ENCODE peak calls at places on chromosomes 3 and 15, in eight cellular contexts. I, U, F, B, H, O, Q and J are unnamed samples.

GRCh38 chr3:14266361-14266760 is 87.7 kb downstream of the LSM3 start:
- DNase-seq in I (peak; percentile 55), U (peak; percentile 93), F (no peak), B (no peak), H (no peak), O (no peak), Q (peak; percentile 77), J (peak; percentile 53)

GRCh38 chr3:72039677-72040076 is 254.7 kb upstream of the PROK2 start:
- DNase-seq in I (no peak), U (no peak), F (no peak), B (no peak), H (no peak), O (no peak), Q (no peak), J (no peak)

GRCh38 chr3:126358038-126358815 is 1.0 kb upstream of the KLF15 start:
- DNase-seq in I (no peak), U (no peak), F (peak; percentile 78), B (peak; percentile 73), H (no peak), O (no peak), Q (peak; percentile 51), J (no peak)

GRCh38 chr3:98010194-98010882 is 24.8 kb downstream of the GABRR3 start:
- DNase-seq in I (no peak), U (no peak), F (peak; percentile 22), B (no peak), H (no peak), O (no peak), Q (no peak), J (no peak)

GRCh38 chr15:94972314-94972713 is 741.0 kb downstream of the MCTP2 start:
- DNase-seq in I (no peak), U (peak; percentile 15), F (peak; percentile 25), B (no peak), H (no peak), O (no peak), Q (no peak), J (no peak)

GRCh38 chr15:33091983-33092688 is 102.4 kb downstream of the FMN1 start:
- DNase-seq in I (no peak), U (no peak), F (no peak), B (no peak), H (no peak), O (no peak), Q (no peak), J (no peak)

GRCh38 chr3:179681492-179682263 is 28.8 kb downstream of the USP13 start:
- DNase-seq in I (no peak), U (no peak), F (no peak), B (no peak), H (no peak), O (no peak), Q (no peak), J (no peak)

GRCh38 chr3:50189274-50189673 is 2.1 kb upstream of the GNAT1 start:
- DNase-seq in I (peak; percentile 70), U (peak; percentile 72), F (peak; percentile 92), B (peak; percentile 71), H (no peak), O (peak; percentile 77), Q (peak; percentile 91), J (peak; percentile 64)

GRCh38 chr3:149369991-149370866 is 7.2 kb downstream of the TM4SF1 start:
- DNase-seq in I (no peak), U (no peak), F (peak; percentile 60), B (no peak), H (no peak), O (no peak), Q (no peak), J (no peak)

GRCh38 chr3:98814799-98815450 is 51.8 kb downstream of the ST3GAL6 start:
- DNase-seq in I (no peak), U (peak; percentile 79), F (no peak), B (no peak), H (no peak), O (no peak), Q (no peak), J (no peak)

GRCh38 chr3:189272500-189273119 is 100.8 kb downstream of the TPRG1 start:
- DNase-seq in I (no peak), U (no peak), F (peak; percentile 75), B (no peak), H (peak; percentile 28), O (no peak), Q (no peak), J (no peak)

GRCh38 chr3:8204846-8205624 is 296.6 kb upstream of the LMCD1 start:
- DNase-seq in I (no peak), U (peak; percentile 36), F (no peak), B (no peak), H (no peak), O (no peak), Q (no peak), J (no peak)

GRCh38 chr3:5011555-5012256 is 32.5 kb downstream of the BHLHE40 start:
- DNase-seq in I (no peak), U (no peak), F (no peak), B (peak; percentile 63), H (no peak), O (no peak), Q (no peak), J (no peak)

GRCh38 chr3:119600732-119601131 is 3.0 kb downstream of the PLA1A start:
- DNase-seq in I (peak; percentile 26), U (no peak), F (peak; percentile 76), B (peak; percentile 60), H (peak; percentile 10), O (peak; percentile 69), Q (no peak), J (peak; percentile 40)

GRCh38 chr15:37370938-37371337 is 270.6 kb upstream of the MEIS2 start:
- DNase-seq in I (no peak), U (no peak), F (no peak), B (no peak), H (no peak), O (no peak), Q (no peak), J (no peak)

GRCh38 chr3:127684871-127685707 is 12.3 kb downstream of the ABTB1 start:
- DNase-seq in I (peak; percentile 9), U (no peak), F (no peak), B (peak; percentile 35), H (no peak), O (peak; percentile 3), Q (peak; percentile 50), J (no peak)

GRCh38 chr3:20039765-20040475 is at the start of gene KAT2B:
- DNase-seq in I (peak; percentile 81), U (peak; percentile 60), F (peak; percentile 71), B (peak; percentile 88), H (peak; percentile 85), O (peak; percentile 73), Q (peak; percentile 92), J (peak; percentile 82)

GRCh38 chr3:30518201-30518864 is 88.1 kb upstream of the TGFBR2 start:
- DNase-seq in I (no peak), U (peak; percentile 92), F (no peak), B (no peak), H (no peak), O (no peak), Q (no peak), J (peak; percentile 56)

GRCh38 chr3:169660709-169661566 is 2.6 kb downstream of the MECOM start:
- DNase-seq in I (no peak), U (peak; percentile 29), F (peak; percentile 53), B (peak; percentile 48), H (no peak), O (no peak), Q (peak; percentile 76), J (peak; percentile 36)

GRCh38 chr3:184655597-184655996 is 56.3 kb downstream of the MAGEF1 start:
- DNase-seq in I (no peak), U (no peak), F (no peak), B (no peak), H (no peak), O (no peak), Q (no peak), J (no peak)

GRCh38 chr3:37994639-37994972 is 4.0 kb downstream of the VILL start:
- DNase-seq in I (no peak), U (no peak), F (no peak), B (no peak), H (no peak), O (no peak), Q (no peak), J (no peak)
- H3K4me3 ChIP-seq in I (peak overlapping the region; percentile 71), U (peak overlapping the region; percentile 83), F (peak overlapping the region; percentile 89), B (peak overlapping the region; percentile 63), H (peak overlapping the region; percentile 81), O (peak overlapping the region; percentile 65), Q (no peak overlapping the region), J (peak overlapping the region; percentile 65)

GRCh38 chr3:27325419-27325818 is 43.8 kb downstream of the NEK10 start:
- DNase-seq in I (no peak), U (no peak), F (peak; percentile 21), B (no peak), H (no peak), O (no peak), Q (no peak), J (no peak)
- H3K4me1 ChIP-seq in I (peaks cover 35% of the 10 kb centered on the region), U (peaks cover 21% of the 10 kb centered on the region), F (no peaks in the 10 kb centered on the region), B (peaks cover 8% of the 10 kb centered on the region), H (no peaks in the 10 kb centered on the region), O (no peaks in the 10 kb centered on the region), Q (no peaks in the 10 kb centered on the region), J (peaks cover 6% of the 10 kb centered on the region)

GRCh38 chr15:72271221-72271620 is 1.1 kb downstream of the PARP6 start:
- DNase-seq in I (no peak), U (no peak), F (no peak), B (no peak), H (no peak), O (no peak), Q (no peak), J (no peak)
- H3K4me3 ChIP-seq in I (peak overlapping the region; percentile 93), U (peak overlapping the region; percentile 72), F (peak overlapping the region; percentile 90), B (peak overlapping the region; percentile 83), H (peak overlapping the region; percentile 69), O (peak overlapping the region; percentile 81), Q (no peak overlapping the region), J (peak overlapping the region; percentile 78)

GRCh38 chr15:92809880-92810361 is 90.2 kb upstream of the CHD2 start:
- DNase-seq in I (no peak), U (peak; percentile 67), F (no peak), B (no peak), H (peak; percentile 47), O (peak; percentile 34), Q (no peak), J (peak; percentile 46)
- H3K4me1 ChIP-seq in I (peaks cover 10% of the 10 kb centered on the region), U (peaks cover 3% of the 10 kb centered on the region), F (peaks cover 29% of the 10 kb centered on the region), B (peaks cover 55% of the 10 kb centered on the region), H (peaks cover 63% of the 10 kb centered on the region), O (peaks cover 8% of the 10 kb centered on the region), Q (no peaks in the 10 kb centered on the region), J (peaks cover 28% of the 10 kb centered on the region)

DNA sequence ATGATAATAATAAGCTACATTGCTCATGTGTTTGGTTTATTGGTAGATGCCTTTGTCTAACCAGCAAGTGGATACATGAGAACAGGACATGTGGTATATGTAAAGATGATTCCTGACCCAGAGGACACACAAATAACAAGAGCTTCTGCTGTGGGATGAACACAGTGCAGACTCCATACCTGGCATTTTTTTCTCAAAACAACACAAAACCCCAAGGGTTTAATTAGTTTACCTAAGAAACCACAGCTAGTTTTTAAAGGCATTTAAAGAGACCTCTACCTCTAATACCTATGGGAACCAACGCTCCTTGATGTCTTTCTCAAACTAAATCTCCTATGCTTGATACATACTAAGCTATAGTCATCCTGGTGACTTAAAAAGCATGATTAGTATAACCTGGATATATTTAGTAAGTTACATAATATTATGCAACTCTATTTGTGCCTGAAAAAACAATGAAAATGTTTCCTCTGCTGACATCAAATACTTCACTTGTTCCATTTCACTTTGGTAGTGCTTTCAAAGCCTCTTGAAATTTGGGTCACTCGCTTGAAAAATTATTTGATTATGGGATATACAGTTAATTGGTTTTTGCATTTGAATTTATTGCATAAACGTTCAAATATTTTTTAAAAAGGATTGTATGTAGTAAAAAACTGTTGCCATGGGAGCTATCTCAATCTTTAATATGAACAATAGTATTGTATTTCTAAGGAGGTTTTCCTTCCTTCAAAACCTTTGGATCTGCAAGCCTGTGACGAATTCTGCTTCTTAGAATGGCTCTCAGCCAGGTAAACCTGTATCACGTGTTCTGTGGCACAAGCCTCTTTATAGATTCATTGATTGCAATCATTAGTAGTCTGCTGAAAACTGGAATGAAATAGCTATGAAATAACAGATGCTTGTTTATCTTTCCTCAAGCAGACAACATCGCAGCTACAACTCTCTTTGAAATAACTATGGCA is 233.0 kb upstream of the KCNMB2 start:
- DNase-seq in I (no peak), U (no peak), F (no peak), B (no peak), H (no peak), O (no peak), Q (no peak), J (no peak)
- H3K4me3 ChIP-seq in I (no peak overlapping the region), U (no peak overlapping the region), F (no peak overlapping the region), B (no peak overlapping the region), H (no peak overlapping the region), O (no peak overlapping the region), Q (no peak overlapping the region), J (no peak overlapping the region)